ENCODE peak calls at places on chromosome 18, in four cellular contexts. W, H, S and V are unnamed samples.

GRCh38 chr18:9731380-9731779 is 23.3 kb downstream of the RAB31 start:
- DNase-seq in W (no peak), H (no peak), S (no peak), V (no peak)

GRCh38 chr18:31976242-31976641 is 33.3 kb upstream of the TRAPPC8 start:
- DNase-seq in W (no peak), H (no peak), S (no peak), V (no peak)

GRCh38 chr18:58954986-58955385 is 90.3 kb downstream of the ZNF532 start:
- DNase-seq in W (no peak), H (no peak), S (no peak), V (no peak)

GRCh38 chr18:4593895-4594294 is 138.8 kb upstream of the DLGAP1 start:
- DNase-seq in W (no peak), H (no peak), S (no peak), V (no peak)

GRCh38 chr18:23772327-23772920 is 83.2 kb downstream of the LAMA3 start:
- DNase-seq in W (no peak), H (no peak), S (no peak), V (no peak)

GRCh38 chr18:10035306-10035991 is 121.6 kb downstream of the VAPA start:
- DNase-seq in W (no peak), H (no peak), S (no peak), V (no peak)

GRCh38 chr18:46632401-46633089 is 24.5 kb downstream of the LOXHD1 start:
- DNase-seq in W (no peak), H (no peak), S (no peak), V (no peak)

GRCh38 chr18:2653467-2653866 is 2.1 kb upstream of the SMCHD1 start:
- DNase-seq in W (no peak), H (no peak), S (no peak), V (no peak)

GRCh38 chr18:9994701-9995100 is 80.9 kb downstream of the VAPA start:
- DNase-seq in W (no peak), H (no peak), S (no peak), V (no peak)

GRCh38 chr18:45993441-45993840 is 26.3 kb upstream of the EPG5 start:
- DNase-seq in W (no peak), H (no peak), S (no peak), V (no peak)

GRCh38 chr18:62425465-62426190 is 97.2 kb upstream of the ZCCHC2 start:
- DNase-seq in W (peak; percentile 88), H (peak; percentile 45), S (no peak), V (peak; percentile 61)

GRCh38 chr18:5238371-5238758 is 41.3 kb upstream of the AKAIN1 start:
- DNase-seq in W (peak; percentile 86), H (peak; percentile 53), S (no peak), V (no peak)

GRCh38 chr18:23646282-23646681 is 16.4 kb downstream of the ANKRD29 start:
- DNase-seq in W (no peak), H (no peak), S (no peak), V (no peak)

GRCh38 chr18:50726960-50727589 is 92.7 kb downstream of the MRO start:
- DNase-seq in W (no peak), H (no peak), S (peak; percentile 41), V (no peak)
- TF ChIP-seq SP1 in W (no peak), H (no peak), S (no peak), V (no peak)

DNA sequence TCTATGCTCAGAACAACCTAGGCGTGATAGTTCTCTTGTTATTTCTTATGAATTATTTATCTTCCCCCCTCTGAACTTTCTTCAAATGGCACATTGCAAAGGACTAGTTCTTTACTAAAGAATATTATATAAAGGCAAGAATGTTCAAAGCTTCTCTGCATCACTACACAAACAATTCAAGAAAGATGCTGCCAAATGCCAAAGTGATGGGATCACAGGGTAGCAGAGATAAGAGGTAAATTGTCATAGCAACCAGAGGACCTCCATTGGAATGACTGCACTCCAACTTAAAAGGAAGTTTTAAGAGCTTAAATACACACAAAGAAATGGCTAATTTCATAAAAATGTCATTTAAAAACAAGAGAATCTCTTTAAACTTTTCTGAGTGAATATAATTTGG is 72.8 kb downstream of the AQP4 start:
- DNase-seq in W (peak; percentile 13), H (no peak), S (no peak), V (no peak)
- TF ChIP-seq BHLHE40 in W (no peak), H (no peak), S (no peak), V (no peak)

DNA sequence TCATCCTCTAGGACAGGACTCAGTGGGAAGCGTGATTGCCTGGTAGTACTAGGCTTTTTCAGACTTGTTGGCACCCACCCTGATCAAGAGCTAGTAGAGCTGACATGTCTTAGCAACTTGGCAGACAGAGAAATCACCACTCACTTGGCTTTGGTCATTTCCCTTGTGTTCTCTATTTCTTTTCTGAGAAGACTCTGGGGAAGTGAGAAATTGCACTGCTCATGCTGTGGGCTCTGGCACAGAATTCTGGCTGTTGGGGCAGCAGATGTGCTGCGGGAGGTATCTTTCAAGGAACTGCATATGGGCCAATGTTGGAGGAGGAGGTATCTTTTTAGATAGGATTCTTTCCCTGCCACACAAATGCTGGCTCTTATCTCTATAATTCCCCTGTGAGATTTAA is 529.1 kb upstream of the MEX3C start:
- DNase-seq in W (no peak), H (no peak), S (no peak), V (no peak)
- TF ChIP-seq SP1 in W (no peak), H (no peak), S (peak; percentile 30), V (no peak)

DNA sequence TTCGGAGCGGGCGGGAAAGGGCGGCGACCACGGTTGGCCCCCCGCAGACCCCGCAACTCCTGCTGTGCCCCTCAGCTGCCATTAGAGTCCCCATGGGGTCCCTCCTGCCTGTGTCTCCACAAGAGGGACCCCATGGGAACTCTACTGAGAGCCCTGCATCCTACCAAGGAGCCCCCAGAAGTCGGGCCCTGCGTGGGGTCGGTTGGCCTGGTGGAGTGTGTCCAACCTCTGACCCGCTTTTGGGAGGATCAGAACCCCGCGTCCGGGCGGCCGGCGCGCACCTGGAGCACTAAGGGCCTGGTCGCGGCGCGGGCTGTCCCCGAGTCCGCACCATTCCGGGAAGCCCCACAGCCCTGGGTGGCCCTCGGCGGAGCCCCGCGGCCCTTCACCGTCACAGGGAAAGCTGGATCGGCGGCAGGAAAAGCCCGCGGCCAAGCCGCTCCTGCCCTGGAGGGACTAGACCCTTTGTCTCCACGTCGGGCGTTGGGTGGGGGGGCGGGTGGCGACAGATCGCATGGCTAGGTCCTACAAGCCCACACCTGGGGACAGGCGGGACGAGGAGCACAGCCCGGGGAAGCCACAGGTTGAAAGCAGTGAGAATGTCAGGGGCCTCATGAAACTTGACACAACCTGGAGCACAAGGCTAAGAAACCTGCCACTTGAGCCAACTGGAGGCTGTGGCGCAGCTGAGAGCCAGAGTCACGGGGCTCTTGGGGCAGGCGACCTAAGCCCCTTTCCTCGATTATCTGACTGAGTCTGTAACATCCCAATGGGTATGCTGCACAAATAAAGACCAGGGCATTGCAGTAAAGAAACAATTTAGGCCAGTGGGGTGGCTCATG is 11.2 kb upstream of the CXXC1 start:
- DNase-seq in W (no peak), H (no peak), S (no peak), V (no peak)
- TF ChIP-seq BHLHE40 in W (no peak), H (no peak), S (no peak), V (no peak)

GRCh38 chr18:7234061-7234460 is 3.2 kb downstream of the LRRC30 start:
- DNase-seq in W (no peak), H (no peak), S (no peak), V (no peak)
- TF ChIP-seq SP1 in W (no peak), H (no peak), S (no peak), V (no peak)

GRCh38 chr18:55268146-55268545 is 308.9 kb upstream of the CCDC68 start:
- DNase-seq in W (no peak), H (no peak), S (peak; percentile 94), V (no peak)

GRCh38 chr18:55269632-55270031 is 310.4 kb upstream of the CCDC68 start:
- DNase-seq in W (no peak), H (no peak), S (no peak), V (no peak)

GRCh38 chr18:55268629-55269275 is 309.5 kb upstream of the CCDC68 start:
- DNase-seq in W (no peak), H (no peak), S (peak; percentile 62), V (no peak)

GRCh38 chr18:55275042-55275897 is 312.7 kb downstream of the TCF4 start:
- DNase-seq in W (no peak), H (no peak), S (no peak), V (peak; percentile 10)

DNA sequence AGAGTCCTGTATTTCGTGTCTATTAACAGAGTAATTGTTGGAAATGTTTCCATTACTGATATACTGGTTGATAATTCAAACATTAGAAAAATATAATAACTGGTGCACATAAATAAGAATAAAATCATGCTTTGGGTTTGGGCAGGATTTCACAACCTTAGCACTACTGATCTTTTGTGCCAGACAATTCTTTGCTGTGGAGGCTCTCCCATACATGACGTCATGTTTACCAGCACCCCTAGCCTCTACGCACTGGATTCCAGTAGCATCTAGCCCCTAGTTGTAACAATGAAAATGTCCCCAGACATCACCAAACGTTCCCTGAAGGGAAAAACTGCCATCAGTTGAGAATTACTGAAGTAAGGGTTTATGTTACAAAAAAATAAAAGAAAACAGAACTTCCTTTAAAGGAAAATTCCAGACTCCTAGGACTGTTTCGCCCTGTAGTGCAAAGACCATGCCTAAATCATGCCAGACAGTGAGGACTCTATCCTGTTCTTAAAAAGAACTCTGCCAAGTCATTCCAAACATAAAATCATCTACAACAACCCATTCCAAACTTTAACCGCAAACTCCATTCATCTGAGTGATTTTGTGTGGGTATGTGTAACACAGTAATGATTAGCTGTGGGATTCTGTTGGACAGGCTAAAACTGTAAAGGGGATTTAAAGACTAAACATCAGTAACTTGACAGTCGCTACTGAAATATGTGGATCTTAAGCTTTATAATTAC is 313.4 kb upstream of the CCDC68 start:
- DNase-seq in W (no peak), H (no peak), S (no peak), V (no peak)
- TF ChIP-seq BHLHE40 in W (no peak), H (no peak), S (no peak), V (no peak)

DNA sequence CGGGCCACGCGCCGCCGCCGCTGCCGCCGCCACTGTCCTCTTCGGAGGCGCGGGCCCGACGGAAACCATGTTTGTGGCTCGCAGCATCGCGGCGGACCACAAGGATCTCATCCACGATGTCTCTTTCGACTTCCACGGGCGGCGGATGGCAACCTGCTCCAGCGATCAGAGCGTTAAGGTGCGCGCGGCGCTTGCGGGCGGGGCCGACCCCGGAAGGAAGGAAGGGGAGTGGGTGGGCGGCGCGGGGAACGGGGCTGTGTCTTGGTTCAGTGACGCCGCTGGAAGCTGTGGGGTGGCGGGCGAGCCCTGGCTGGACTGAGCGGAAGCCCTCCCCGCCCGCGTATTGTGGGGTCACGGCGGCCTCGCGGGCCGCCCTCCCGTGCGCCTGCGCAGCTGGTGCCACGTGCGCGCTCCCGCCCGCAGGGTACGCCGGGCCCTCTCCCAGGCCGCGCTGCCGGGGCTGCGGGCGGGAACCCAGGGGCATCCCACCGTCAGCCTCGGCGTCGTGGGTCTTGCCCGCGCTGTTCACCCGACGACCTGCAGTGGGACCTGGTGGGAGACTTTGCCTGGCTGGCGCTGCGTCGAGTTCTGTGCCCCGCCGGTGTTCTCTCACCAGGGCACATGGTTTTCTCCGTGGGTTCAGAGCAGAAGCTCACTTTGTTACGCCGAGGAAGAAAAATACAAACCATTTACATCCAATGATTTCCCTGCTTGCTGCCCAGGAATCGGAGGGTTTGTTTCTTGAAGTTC is 419 bp downstream of the SEH1L start:
- DNase-seq in W (peak; percentile 87), H (peak; percentile 88), S (peak; percentile 78), V (peak; percentile 73)
- TF ChIP-seq SP1 in W (no peak), H (peak; percentile 85), S (peak; percentile 70), V (no peak)

GRCh38 chr18:468841-469796 is 31.4 kb downstream of the COLEC12 start:
- DNase-seq in W (peak; percentile 16), H (no peak), S (no peak), V (no peak)
- TF ChIP-seq BHLHE40 in W (no peak), H (no peak), S (no peak), V (no peak)